ENCODE peak calls at places on chromosomes 3 and 15, in ten cellular contexts. One of them, this sample, is unnamed.

GRCh38 chr15:77017761-77018720 is 23.1 kb downstream of the PSTPIP1 start:
- DNase-seq in psoas muscle: peak; percentile 26
- DNase-seq in A172: no peak
- DNase-seq in C1 segment of cervical spinal cord: no peak
- DNase-seq in SJSA1: no peak
- DNase-seq in fibroblast of lung: no peak
- DNase-seq in amygdala: no peak
- DNase-seq in HS-5: no peak
- DNase-seq in Calu3: no peak
- DNase-seq in natural killer cell treated with Interleukin-12 subunit alpha and Interleukin-12 subunit beta and Interleukin-15 and Interleukin-18, amount 100 ng/mL, for 72 hours: no peak
- DNase-seq in this sample: no peak

GRCh38 chr3:189103208-189103607 is 68.6 kb upstream of the TPRG1 start:
- DNase-seq in psoas muscle: no peak
- DNase-seq in A172: no peak
- DNase-seq in C1 segment of cervical spinal cord: no peak
- DNase-seq in SJSA1: no peak
- DNase-seq in fibroblast of lung: no peak
- DNase-seq in amygdala: no peak
- DNase-seq in HS-5: no peak
- DNase-seq in Calu3: no peak
- DNase-seq in natural killer cell treated with Interleukin-12 subunit alpha and Interleukin-12 subunit beta and Interleukin-15 and Interleukin-18, amount 100 ng/mL, for 72 hours: no peak
- DNase-seq in this sample: no peak

GRCh38 chr3:59995563-59995962 is 945.7 kb upstream of the CFAP20DC start:
- DNase-seq in psoas muscle: no peak
- DNase-seq in A172: no peak
- DNase-seq in C1 segment of cervical spinal cord: no peak
- DNase-seq in SJSA1: no peak
- DNase-seq in fibroblast of lung: no peak
- DNase-seq in amygdala: no peak
- DNase-seq in HS-5: no peak
- DNase-seq in Calu3: no peak
- DNase-seq in natural killer cell treated with Interleukin-12 subunit alpha and Interleukin-12 subunit beta and Interleukin-15 and Interleukin-18, amount 100 ng/mL, for 72 hours: no peak
- DNase-seq in this sample: no peak

GRCh38 chr3:177905895-177906511 is 630.2 kb upstream of the KCNMB2 start:
- DNase-seq in psoas muscle: no peak
- DNase-seq in A172: peak; percentile 76
- DNase-seq in C1 segment of cervical spinal cord: peak; percentile 16
- DNase-seq in SJSA1: peak; percentile 56
- DNase-seq in fibroblast of lung: peak; percentile 96
- DNase-seq in amygdala: peak; percentile 52
- DNase-seq in HS-5: peak; percentile 69
- DNase-seq in Calu3: peak; percentile 24
- DNase-seq in natural killer cell treated with Interleukin-12 subunit alpha and Interleukin-12 subunit beta and Interleukin-15 and Interleukin-18, amount 100 ng/mL, for 72 hours: no peak
- DNase-seq in this sample: peak; percentile 93

GRCh38 chr3:166582231-166582630 is 745.0 kb upstream of the BCHE start:
- DNase-seq in psoas muscle: no peak
- DNase-seq in A172: peak; percentile 13
- DNase-seq in C1 segment of cervical spinal cord: no peak
- DNase-seq in SJSA1: no peak
- DNase-seq in fibroblast of lung: peak; percentile 59
- DNase-seq in amygdala: no peak
- DNase-seq in HS-5: peak; percentile 20
- DNase-seq in Calu3: no peak
- DNase-seq in natural killer cell treated with Interleukin-12 subunit alpha and Interleukin-12 subunit beta and Interleukin-15 and Interleukin-18, amount 100 ng/mL, for 72 hours: no peak
- DNase-seq in this sample: peak; percentile 3

GRCh38 chr3:195542261-195542660 is 864 bp downstream of the PPP1R2 start:
- DNase-seq in psoas muscle: no peak
- DNase-seq in A172: no peak
- DNase-seq in C1 segment of cervical spinal cord: no peak
- DNase-seq in SJSA1: peak; percentile 19
- DNase-seq in fibroblast of lung: no peak
- DNase-seq in amygdala: no peak
- DNase-seq in HS-5: no peak
- DNase-seq in Calu3: no peak
- DNase-seq in natural killer cell treated with Interleukin-12 subunit alpha and Interleukin-12 subunit beta and Interleukin-15 and Interleukin-18, amount 100 ng/mL, for 72 hours: no peak
- DNase-seq in this sample: no peak

GRCh38 chr3:13708871-13709595 is 160.1 kb downstream of the FBLN2 start:
- DNase-seq in psoas muscle: no peak
- DNase-seq in A172: no peak
- DNase-seq in C1 segment of cervical spinal cord: no peak
- DNase-seq in SJSA1: no peak
- DNase-seq in fibroblast of lung: no peak
- DNase-seq in amygdala: no peak
- DNase-seq in HS-5: no peak
- DNase-seq in Calu3: no peak
- DNase-seq in natural killer cell treated with Interleukin-12 subunit alpha and Interleukin-12 subunit beta and Interleukin-15 and Interleukin-18, amount 100 ng/mL, for 72 hours: no peak
- DNase-seq in this sample: no peak

GRCh38 chr3:108124337-108125150 is 33.7 kb upstream of the CD47 start:
- DNase-seq in psoas muscle: no peak
- DNase-seq in A172: no peak
- DNase-seq in C1 segment of cervical spinal cord: peak; percentile 8
- DNase-seq in SJSA1: no peak
- DNase-seq in fibroblast of lung: no peak
- DNase-seq in amygdala: no peak
- DNase-seq in HS-5: no peak
- DNase-seq in Calu3: no peak
- DNase-seq in natural killer cell treated with Interleukin-12 subunit alpha and Interleukin-12 subunit beta and Interleukin-15 and Interleukin-18, amount 100 ng/mL, for 72 hours: peak; percentile 75
- DNase-seq in this sample: no peak

GRCh38 chr3:116453676-116454346 is 8.5 kb upstream of the LSAMP start:
- DNase-seq in psoas muscle: no peak
- DNase-seq in A172: no peak
- DNase-seq in C1 segment of cervical spinal cord: no peak
- DNase-seq in SJSA1: no peak
- DNase-seq in fibroblast of lung: no peak
- DNase-seq in amygdala: no peak
- DNase-seq in HS-5: no peak
- DNase-seq in Calu3: no peak
- DNase-seq in natural killer cell treated with Interleukin-12 subunit alpha and Interleukin-12 subunit beta and Interleukin-15 and Interleukin-18, amount 100 ng/mL, for 72 hours: no peak
- DNase-seq in this sample: no peak

GRCh38 chr3:147589016-147589415 is 179.9 kb downstream of the ZIC1 start:
- DNase-seq in psoas muscle: no peak
- DNase-seq in A172: no peak
- DNase-seq in C1 segment of cervical spinal cord: no peak
- DNase-seq in SJSA1: no peak
- DNase-seq in fibroblast of lung: peak; percentile 79
- DNase-seq in amygdala: no peak
- DNase-seq in HS-5: peak; percentile 82
- DNase-seq in Calu3: no peak
- DNase-seq in natural killer cell treated with Interleukin-12 subunit alpha and Interleukin-12 subunit beta and Interleukin-15 and Interleukin-18, amount 100 ng/mL, for 72 hours: no peak
- DNase-seq in this sample: peak; percentile 86

GRCh38 chr15:101038327-101039003 is 119.3 kb downstream of the LRRK1 start:
- DNase-seq in psoas muscle: no peak
- DNase-seq in A172: no peak
- DNase-seq in C1 segment of cervical spinal cord: no peak
- DNase-seq in SJSA1: no peak
- DNase-seq in fibroblast of lung: no peak
- DNase-seq in amygdala: no peak
- DNase-seq in HS-5: no peak
- DNase-seq in Calu3: no peak
- DNase-seq in natural killer cell treated with Interleukin-12 subunit alpha and Interleukin-12 subunit beta and Interleukin-15 and Interleukin-18, amount 100 ng/mL, for 72 hours: no peak
- DNase-seq in this sample: no peak

GRCh38 chr3:157752952-157753351 is 249.7 kb upstream of the VEPH1 start:
- DNase-seq in psoas muscle: no peak
- DNase-seq in A172: no peak
- DNase-seq in C1 segment of cervical spinal cord: no peak
- DNase-seq in SJSA1: no peak
- DNase-seq in fibroblast of lung: no peak
- DNase-seq in amygdala: no peak
- DNase-seq in HS-5: no peak
- DNase-seq in Calu3: no peak
- DNase-seq in natural killer cell treated with Interleukin-12 subunit alpha and Interleukin-12 subunit beta and Interleukin-15 and Interleukin-18, amount 100 ng/mL, for 72 hours: no peak
- DNase-seq in this sample: no peak

This sample was measured in astrocyte of the cerebellum.